ENCODE peak calls at places on chromosome 11, in four cellular contexts. H, A, X and Q are unnamed samples.

GRCh38 chr11:24697722-24698121 is 200.9 kb downstream of the LUZP2 start:
- DNase-seq in H (no peak), X (no peak), A (peak), Q (no peak)

GRCh38 chr11:68504432-68505066 is 44.0 kb downstream of the PPP6R3 start:
- DNase-seq in X (no peak), H (no peak), A (no peak), Q (no peak)

GRCh38 chr11:77407613-77408012 is 66.3 kb downstream of the PAK1 start:
- DNase-seq in X (peak), A (peak), H (no peak), Q (no peak)

GRCh38 chr11:12285106-12285505 is 92.3 kb upstream of the PARVA start:
- DNase-seq in X (no peak), H (no peak), A (peak), Q (no peak)

GRCh38 chr11:71307811-71308645 is 55.7 kb upstream of the SHANK2 start:
- DNase-seq in H (no peak), A (no peak), X (no peak), Q (no peak)

GRCh38 chr11:12433571-12434061 is 56.2 kb downstream of the PARVA start:
- DNase-seq in H (no peak), A (peak), X (no peak), Q (no peak)

GRCh38 chr11:39374963-39375698 is 2084.3 kb downstream of the LRRC4C start:
- DNase-seq in H (peak), X (peak), A (peak), Q (no peak)

GRCh38 chr11:104967493-104968364 is 645 bp downstream of the CASP4 start:
- DNase-seq in A (peak), X (no peak), H (no peak), Q (no peak)

GRCh38 chr11:123300874-123301695 is 106.0 kb upstream of the CLMP start:
- DNase-seq in H (no peak), X (peak), A (peak), Q (no peak)

GRCh38 chr11:63909621-63910506 is 7.1 kb downstream of the RCOR2 start:
- DNase-seq in X (no peak), A (no peak), H (no peak), Q (no peak)

GRCh38 chr11:44623716-44624491 is 58.4 kb downstream of the CD82 start:
- DNase-seq in X (peak), A (peak), H (no peak), Q (no peak)

GRCh38 chr11:63920126-63920869 is 3.3 kb upstream of the RCOR2 start:
- DNase-seq in X (no peak), A (peak), H (no peak), Q (no peak)

GRCh38 chr11:92667446-92668165 is 301.8 kb upstream of the MTNR1B start:
- DNase-seq in X (no peak), H (no peak), A (no peak), Q (no peak)